ENCODE peak calls at places on chromosomes 5 and 9, in seven cellular contexts. One of them, this sample, is unnamed.

GRCh38 chr5:62779010-62779422 is 200.4 kb downstream of the LRRC70 start:
- DNase-seq in transverse colon: no peak
- DNase-seq in MCF 10A: peak
- DNase-seq in colonic mucosa: peak
- DNase-seq in bronchial epithelial cell: peak
- DNase-seq in cardiac muscle cell: peak
- DNase-seq in sigmoid colon: no peak
- DNase-seq in this sample: no peak

GRCh38 chr9:20692554-20692953 is 8.5 kb downstream of the FOCAD start:
- DNase-seq in transverse colon: no peak
- DNase-seq in sigmoid colon: no peak
- DNase-seq in MCF 10A: no peak
- DNase-seq in colonic mucosa: no peak
- DNase-seq in bronchial epithelial cell: no peak
- DNase-seq in cardiac muscle cell: peak
- DNase-seq in this sample: no peak

GRCh38 chr9:88387733-88388202 is 476 bp upstream of the SPIN1 start:
- DNase-seq in cardiac muscle cell: peak
- DNase-seq in bronchial epithelial cell: peak
- DNase-seq in MCF 10A: peak
- DNase-seq in sigmoid colon: peak
- DNase-seq in transverse colon: peak
- DNase-seq in colonic mucosa: peak
- DNase-seq in this sample: no peak

GRCh38 chr5:145429170-145429569 is 406.0 kb downstream of the PRELID2 start:
- DNase-seq in bronchial epithelial cell: no peak
- DNase-seq in colonic mucosa: no peak
- DNase-seq in MCF 10A: no peak
- DNase-seq in transverse colon: no peak
- DNase-seq in cardiac muscle cell: no peak
- DNase-seq in sigmoid colon: no peak
- DNase-seq in this sample: no peak

GRCh38 chr5:145903113-145903512 is 30.3 kb upstream of the GRXCR2 start:
- DNase-seq in colonic mucosa: no peak
- DNase-seq in bronchial epithelial cell: peak
- DNase-seq in sigmoid colon: no peak
- DNase-seq in MCF 10A: no peak
- DNase-seq in cardiac muscle cell: no peak
- DNase-seq in transverse colon: no peak
- DNase-seq in this sample: no peak

GRCh38 chr9:111016046-111017026 is 21.9 kb downstream of the LPAR1 start:
- DNase-seq in colonic mucosa: no peak
- DNase-seq in bronchial epithelial cell: peak
- DNase-seq in MCF 10A: peak
- DNase-seq in cardiac muscle cell: peak
- DNase-seq in transverse colon: no peak
- DNase-seq in sigmoid colon: no peak
- DNase-seq in this sample: no peak

GRCh38 chr9:134698587-134699342 is 57.2 kb downstream of the COL5A1 start:
- DNase-seq in sigmoid colon: peak
- DNase-seq in colonic mucosa: peak
- DNase-seq in MCF 10A: peak
- DNase-seq in transverse colon: peak
- DNase-seq in cardiac muscle cell: peak
- DNase-seq in bronchial epithelial cell: peak
- DNase-seq in this sample: no peak

GRCh38 chr9:124390812-124391658 is 24.2 kb downstream of the PSMB7 start:
- DNase-seq in colonic mucosa: no peak
- DNase-seq in cardiac muscle cell: no peak
- DNase-seq in bronchial epithelial cell: peak
- DNase-seq in transverse colon: no peak
- DNase-seq in MCF 10A: peak
- DNase-seq in sigmoid colon: no peak
- DNase-seq in this sample: no peak

GRCh38 chr5:112316731-112317130 is 102.3 kb downstream of the EPB41L4A start:
- DNase-seq in MCF 10A: no peak
- DNase-seq in colonic mucosa: no peak
- DNase-seq in bronchial epithelial cell: no peak
- DNase-seq in transverse colon: no peak
- DNase-seq in sigmoid colon: no peak
- DNase-seq in cardiac muscle cell: no peak
- DNase-seq in this sample: no peak

GRCh38 chr5:157816682-157817268 is 42.2 kb downstream of the CLINT1 start:
- DNase-seq in MCF 10A: peak
- DNase-seq in transverse colon: no peak
- DNase-seq in colonic mucosa: no peak
- DNase-seq in sigmoid colon: no peak
- DNase-seq in cardiac muscle cell: peak
- DNase-seq in bronchial epithelial cell: peak
- DNase-seq in this sample: no peak

GRCh38 chr5:171969288-171969880 is 37.1 kb downstream of the FBXW11 start:
- DNase-seq in cardiac muscle cell: no peak
- DNase-seq in transverse colon: no peak
- DNase-seq in colonic mucosa: no peak
- DNase-seq in sigmoid colon: no peak
- DNase-seq in MCF 10A: no peak
- DNase-seq in bronchial epithelial cell: no peak
- DNase-seq in this sample: no peak

GRCh38 chr5:149528661-149529060 is 22.6 kb downstream of the CSNK1A1 start:
- DNase-seq in bronchial epithelial cell: peak
- DNase-seq in sigmoid colon: no peak
- DNase-seq in cardiac muscle cell: no peak
- DNase-seq in transverse colon: no peak
- DNase-seq in MCF 10A: no peak
- DNase-seq in colonic mucosa: no peak
- DNase-seq in this sample: no peak

GRCh38 chr9:106588601-106589000 is 274.4 kb upstream of the ZNF462 start:
- DNase-seq in colonic mucosa: no peak
- DNase-seq in bronchial epithelial cell: peak
- DNase-seq in transverse colon: no peak
- DNase-seq in sigmoid colon: no peak
- DNase-seq in cardiac muscle cell: peak
- DNase-seq in MCF 10A: peak
- DNase-seq in this sample: no peak

GRCh38 chr9:129773262-129774048 is 20.6 kb upstream of the PTGES start:
- DNase-seq in bronchial epithelial cell: peak
- DNase-seq in transverse colon: peak
- DNase-seq in sigmoid colon: peak
- DNase-seq in MCF 10A: peak
- DNase-seq in colonic mucosa: no peak
- DNase-seq in cardiac muscle cell: peak
- DNase-seq in this sample: no peak

GRCh38 chr9:119811030-119811429 is 441.8 kb upstream of the BRINP1 start:
- DNase-seq in bronchial epithelial cell: no peak
- DNase-seq in colonic mucosa: no peak
- DNase-seq in transverse colon: no peak
- DNase-seq in sigmoid colon: no peak
- DNase-seq in MCF 10A: peak
- DNase-seq in cardiac muscle cell: no peak
- DNase-seq in this sample: no peak

GRCh38 chr5:173643964-173644363 is 27.5 kb upstream of the BOD1 start:
- DNase-seq in sigmoid colon: no peak
- DNase-seq in bronchial epithelial cell: no peak
- DNase-seq in MCF 10A: no peak
- DNase-seq in colonic mucosa: no peak
- DNase-seq in cardiac muscle cell: peak
- DNase-seq in transverse colon: no peak
- DNase-seq in this sample: no peak

GRCh38 chr9:128920381-128921058 is at the start of gene PHYHD1:
- DNase-seq in transverse colon: no peak
- DNase-seq in cardiac muscle cell: peak
- DNase-seq in colonic mucosa: no peak
- DNase-seq in MCF 10A: peak
- DNase-seq in sigmoid colon: peak
- DNase-seq in bronchial epithelial cell: peak
- DNase-seq in this sample: no peak

GRCh38 chr5:141647851-141648250 is 3.4 kb downstream of the FCHSD1 start:
- DNase-seq in colonic mucosa: no peak
- DNase-seq in MCF 10A: no peak
- DNase-seq in transverse colon: no peak
- DNase-seq in sigmoid colon: no peak
- DNase-seq in bronchial epithelial cell: no peak
- DNase-seq in cardiac muscle cell: no peak
- DNase-seq in this sample: no peak

GRCh38 chr5:97042981-97043380 is 99.4 kb downstream of the LIX1 start:
- DNase-seq in cardiac muscle cell: no peak
- DNase-seq in transverse colon: no peak
- DNase-seq in sigmoid colon: no peak
- DNase-seq in bronchial epithelial cell: peak
- DNase-seq in colonic mucosa: no peak
- DNase-seq in MCF 10A: no peak
- DNase-seq in this sample: no peak

GRCh38 chr9:68983008-68983411 is 30.9 kb downstream of the PRKACG start:
- DNase-seq in MCF 10A: no peak
- DNase-seq in colonic mucosa: no peak
- DNase-seq in bronchial epithelial cell: no peak
- DNase-seq in sigmoid colon: no peak
- DNase-seq in cardiac muscle cell: no peak
- DNase-seq in transverse colon: no peak
- DNase-seq in this sample: no peak

GRCh38 chr5:368162-369084 is 46.9 kb downstream of the AHRR start:
- DNase-seq in bronchial epithelial cell: no peak
- DNase-seq in MCF 10A: no peak
- DNase-seq in sigmoid colon: no peak
- DNase-seq in transverse colon: peak
- DNase-seq in colonic mucosa: peak
- DNase-seq in cardiac muscle cell: peak
- DNase-seq in this sample: peak

GRCh38 chr5:333945-334344 is 12.4 kb downstream of the AHRR start:
- DNase-seq in bronchial epithelial cell: no peak
- DNase-seq in cardiac muscle cell: no peak
- DNase-seq in sigmoid colon: no peak
- DNase-seq in MCF 10A: no peak
- DNase-seq in transverse colon: no peak
- DNase-seq in colonic mucosa: no peak
- DNase-seq in this sample: no peak

GRCh38 chr9:136614372-136614922 is 48.3 kb upstream of the EGFL7 start:
- DNase-seq in colonic mucosa: peak
- DNase-seq in transverse colon: peak
- DNase-seq in bronchial epithelial cell: no peak
- DNase-seq in sigmoid colon: no peak
- DNase-seq in cardiac muscle cell: peak
- DNase-seq in MCF 10A: no peak
- DNase-seq in this sample: no peak

GRCh38 chr5:78677777-78678668 is 29.5 kb upstream of the LHFPL2 start:
- DNase-seq in cardiac muscle cell: peak
- DNase-seq in transverse colon: peak
- DNase-seq in bronchial epithelial cell: peak
- DNase-seq in sigmoid colon: peak
- DNase-seq in MCF 10A: peak
- DNase-seq in colonic mucosa: peak
- DNase-seq in this sample: no peak
- TF ChIP-seq CTCF in cardiac muscle cell: no peak
- TF ChIP-seq CTCF in transverse colon: no peak
- TF ChIP-seq CTCF in bronchial epithelial cell: no peak
- TF ChIP-seq CTCF in sigmoid colon: no peak
- TF ChIP-seq CTCF in MCF 10A: no peak
- TF ChIP-seq CTCF in colonic mucosa: no peak
- TF ChIP-seq CTCF in this sample: peak

GRCh38 chr5:78472469-78473106 is 112.2 kb downstream of the SCAMP1 start:
- DNase-seq in transverse colon: no peak
- DNase-seq in MCF 10A: peak
- DNase-seq in colonic mucosa: no peak
- DNase-seq in bronchial epithelial cell: no peak
- DNase-seq in sigmoid colon: no peak
- DNase-seq in cardiac muscle cell: peak
- DNase-seq in this sample: no peak
- TF ChIP-seq CTCF in transverse colon: no peak
- TF ChIP-seq CTCF in MCF 10A: peak
- TF ChIP-seq CTCF in colonic mucosa: no peak
- TF ChIP-seq CTCF in bronchial epithelial cell: no peak
- TF ChIP-seq CTCF in sigmoid colon: no peak
- TF ChIP-seq CTCF in cardiac muscle cell: peak
- TF ChIP-seq CTCF in this sample: peak

DNA sequence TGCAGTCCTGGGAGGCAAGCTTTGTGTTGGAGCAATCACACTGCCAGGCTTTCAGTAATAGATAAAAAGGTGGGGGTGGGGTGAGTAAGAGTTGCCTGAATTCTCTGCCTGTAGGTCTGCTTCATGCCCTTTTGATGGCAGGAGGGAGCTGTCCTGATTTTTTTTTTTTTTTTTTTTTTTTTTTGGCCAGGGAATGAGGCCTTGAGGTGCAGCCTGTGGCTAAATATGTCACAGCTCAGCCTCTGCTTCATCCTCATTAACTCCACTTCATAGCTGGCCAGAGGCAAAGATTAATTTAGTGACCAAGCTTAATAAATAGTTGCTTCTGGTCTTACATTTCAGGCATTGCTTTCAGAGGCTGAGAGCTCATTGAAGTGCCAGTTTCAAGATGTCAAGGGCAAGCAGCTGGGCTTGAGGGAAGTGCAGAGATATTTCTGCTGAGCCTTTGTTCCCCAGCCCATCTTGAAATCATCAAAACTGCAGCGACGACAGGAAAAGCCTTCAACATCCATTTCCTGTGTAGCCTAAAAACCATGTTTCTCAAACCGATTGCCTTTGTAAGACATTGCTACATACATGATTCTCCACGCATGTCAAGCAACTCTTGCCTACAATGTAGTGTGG is 134.7 kb downstream of the MACIR start:
- DNase-seq in colonic mucosa: no peak
- DNase-seq in sigmoid colon: peak
- DNase-seq in MCF 10A: no peak
- DNase-seq in cardiac muscle cell: peak
- DNase-seq in bronchial epithelial cell: no peak
- DNase-seq in transverse colon: no peak
- DNase-seq in this sample: no peak
- TF ChIP-seq CTCF in colonic mucosa: no peak
- TF ChIP-seq CTCF in sigmoid colon: no peak
- TF ChIP-seq CTCF in MCF 10A: no peak
- TF ChIP-seq CTCF in cardiac muscle cell: peak
- TF ChIP-seq CTCF in bronchial epithelial cell: no peak
- TF ChIP-seq CTCF in transverse colon: no peak
- TF ChIP-seq CTCF in this sample: no peak

GRCh38 chr9:86034863-86035734 is 64.3 kb downstream of the GOLM1 start:
- DNase-seq in cardiac muscle cell: peak
- DNase-seq in sigmoid colon: no peak
- DNase-seq in bronchial epithelial cell: peak
- DNase-seq in transverse colon: peak
- DNase-seq in MCF 10A: peak
- DNase-seq in colonic mucosa: peak
- DNase-seq in this sample: no peak

GRCh38 chr9:86040281-86041155 is 58.8 kb downstream of the GOLM1 start:
- DNase-seq in transverse colon: no peak
- DNase-seq in bronchial epithelial cell: no peak
- DNase-seq in colonic mucosa: no peak
- DNase-seq in MCF 10A: no peak
- DNase-seq in sigmoid colon: no peak
- DNase-seq in cardiac muscle cell: no peak
- DNase-seq in this sample: peak

GRCh38 chr9:86041331-86041741 is 58.0 kb downstream of the GOLM1 start:
- DNase-seq in MCF 10A: no peak
- DNase-seq in bronchial epithelial cell: no peak
- DNase-seq in cardiac muscle cell: peak
- DNase-seq in transverse colon: no peak
- DNase-seq in sigmoid colon: no peak
- DNase-seq in colonic mucosa: no peak
- DNase-seq in this sample: peak

GRCh38 chr9:86036555-86036954 is 62.8 kb downstream of the GOLM1 start:
- DNase-seq in transverse colon: peak
- DNase-seq in sigmoid colon: no peak
- DNase-seq in MCF 10A: no peak
- DNase-seq in bronchial epithelial cell: no peak
- DNase-seq in colonic mucosa: no peak
- DNase-seq in cardiac muscle cell: no peak
- DNase-seq in this sample: no peak

GRCh38 chr9:86035827-86036440 is 63.4 kb downstream of the GOLM1 start:
- DNase-seq in transverse colon: no peak
- DNase-seq in colonic mucosa: no peak
- DNase-seq in sigmoid colon: no peak
- DNase-seq in cardiac muscle cell: no peak
- DNase-seq in bronchial epithelial cell: no peak
- DNase-seq in MCF 10A: no peak
- DNase-seq in this sample: no peak
- TF ChIP-seq CTCF in transverse colon: no peak
- TF ChIP-seq CTCF in colonic mucosa: no peak
- TF ChIP-seq CTCF in sigmoid colon: no peak
- TF ChIP-seq CTCF in cardiac muscle cell: no peak
- TF ChIP-seq CTCF in bronchial epithelial cell: no peak
- TF ChIP-seq CTCF in MCF 10A: no peak
- TF ChIP-seq CTCF in this sample: no peak